ENCODE peak calls at places on chromosomes 11 and 22, in nine cellular contexts. One of them, this sample, is unnamed.

GRCh38 chr11:102488208-102488607 is 35.6 kb upstream of the TMEM123 start:
- DNase-seq in HCT116: no peak
- DNase-seq in transverse colon: no peak
- DNase-seq in tibial nerve: no peak
- DNase-seq in ovary: no peak
- DNase-seq in prostate gland: no peak
- DNase-seq in uterus: no peak
- DNase-seq in A549: no peak
- DNase-seq in body of pancreas: no peak
- DNase-seq in this sample: no peak

GRCh38 chr22:30436196-30436595 is 10.6 kb downstream of the MTFP1 start:
- DNase-seq in HCT116: no peak
- DNase-seq in uterus: no peak
- DNase-seq in A549: no peak
- DNase-seq in transverse colon: no peak
- DNase-seq in body of pancreas: no peak
- DNase-seq in tibial nerve: no peak
- DNase-seq in prostate gland: no peak
- DNase-seq in ovary: no peak
- DNase-seq in this sample: no peak

GRCh38 chr22:20583471-20583922 is 76.1 kb downstream of the MED15 start:
- DNase-seq in tibial nerve: no peak
- DNase-seq in prostate gland: no peak
- DNase-seq in uterus: no peak
- DNase-seq in HCT116: no peak
- DNase-seq in transverse colon: no peak
- DNase-seq in body of pancreas: no peak
- DNase-seq in ovary: no peak
- DNase-seq in A549: no peak
- DNase-seq in this sample: no peak

GRCh38 chr11:123300874-123301695 is 106.0 kb upstream of the CLMP start:
- DNase-seq in transverse colon: no peak
- DNase-seq in A549: no peak
- DNase-seq in ovary: no peak
- DNase-seq in body of pancreas: no peak
- DNase-seq in tibial nerve: no peak
- DNase-seq in uterus: no peak
- DNase-seq in HCT116: peak; percentile 63
- DNase-seq in prostate gland: no peak
- DNase-seq in this sample: no peak

GRCh38 chr11:43101113-43101512 is 210.7 kb upstream of the API5 start:
- DNase-seq in transverse colon: no peak
- DNase-seq in HCT116: no peak
- DNase-seq in uterus: no peak
- DNase-seq in ovary: no peak
- DNase-seq in prostate gland: no peak
- DNase-seq in A549: no peak
- DNase-seq in tibial nerve: no peak
- DNase-seq in body of pancreas: no peak
- DNase-seq in this sample: no peak

GRCh38 chr11:110621826-110622225 is 90.4 kb downstream of the ARHGAP20 start:
- DNase-seq in uterus: no peak
- DNase-seq in transverse colon: no peak
- DNase-seq in prostate gland: no peak
- DNase-seq in A549: no peak
- DNase-seq in body of pancreas: no peak
- DNase-seq in tibial nerve: no peak
- DNase-seq in HCT116: no peak
- DNase-seq in ovary: no peak
- DNase-seq in this sample: no peak

GRCh38 chr11:94717667-94718066 is 50.5 kb upstream of the AMOTL1 start:
- DNase-seq in HCT116: no peak
- DNase-seq in body of pancreas: no peak
- DNase-seq in prostate gland: no peak
- DNase-seq in uterus: no peak
- DNase-seq in ovary: no peak
- DNase-seq in tibial nerve: no peak
- DNase-seq in transverse colon: no peak
- DNase-seq in A549: no peak
- DNase-seq in this sample: no peak

GRCh38 chr22:30393322-30393680 is 3.5 kb upstream of the SEC14L2 start:
- DNase-seq in A549: no peak
- DNase-seq in prostate gland: no peak
- DNase-seq in ovary: no peak
- DNase-seq in transverse colon: no peak
- DNase-seq in HCT116: no peak
- DNase-seq in uterus: no peak
- DNase-seq in body of pancreas: no peak
- DNase-seq in tibial nerve: no peak
- DNase-seq in this sample: no peak

GRCh38 chr11:76543006-76543703 is 98.3 kb downstream of the EMSY start:
- DNase-seq in tibial nerve: no peak
- DNase-seq in HCT116: no peak
- DNase-seq in body of pancreas: no peak
- DNase-seq in A549: no peak
- DNase-seq in uterus: no peak
- DNase-seq in ovary: no peak
- DNase-seq in prostate gland: no peak
- DNase-seq in transverse colon: no peak
- DNase-seq in this sample: no peak

DNA sequence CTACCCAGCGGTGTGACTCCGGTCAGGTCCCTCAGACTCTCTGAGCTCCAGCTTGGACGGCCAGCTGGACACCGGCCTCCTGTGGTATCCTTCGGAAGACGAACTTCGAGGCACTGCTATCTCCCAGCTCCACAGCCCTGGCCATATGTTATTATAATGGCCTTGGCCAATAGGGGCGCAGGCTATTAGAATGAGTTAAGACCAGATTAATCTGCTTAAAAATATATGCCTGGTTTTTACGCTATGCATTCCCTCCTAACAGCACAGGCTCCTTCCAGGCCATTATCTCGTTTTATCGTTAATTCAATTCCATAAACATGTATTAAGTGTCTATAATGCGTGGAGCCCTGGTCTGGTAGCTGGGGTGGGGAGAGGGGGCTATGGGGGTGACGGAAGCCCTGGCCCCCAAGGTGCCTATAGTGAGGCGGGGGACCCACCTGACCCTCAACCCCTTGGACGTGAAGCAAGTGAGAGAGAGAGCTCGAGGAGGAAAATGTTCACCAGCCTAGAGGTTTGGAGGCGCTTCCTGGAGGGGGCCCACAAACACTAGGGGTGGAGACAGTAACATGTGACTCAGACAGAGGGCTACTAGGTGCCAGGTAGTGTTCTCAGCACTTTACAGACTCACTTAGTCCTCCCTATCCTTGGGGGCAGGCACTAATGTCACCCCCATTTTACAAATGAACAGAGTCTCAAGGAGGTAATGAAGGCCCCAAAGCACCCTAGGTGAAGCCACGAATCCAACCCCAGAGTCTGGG is 37.5 kb upstream of the TCF20 start:
- DNase-seq in body of pancreas: no peak
- DNase-seq in A549: no peak
- DNase-seq in uterus: no peak
- DNase-seq in prostate gland: no peak
- DNase-seq in transverse colon: no peak
- DNase-seq in HCT116: no peak
- DNase-seq in ovary: no peak
- DNase-seq in tibial nerve: no peak
- DNase-seq in this sample: no peak
- TF ChIP-seq POLR2A in body of pancreas: no peak
- TF ChIP-seq POLR2A in A549: no peak
- TF ChIP-seq POLR2A in uterus: no peak
- TF ChIP-seq POLR2A in prostate gland: no peak
- TF ChIP-seq POLR2A in transverse colon: no peak
- TF ChIP-seq POLR2A in HCT116: no peak
- TF ChIP-seq POLR2A in ovary: no peak
- TF ChIP-seq POLR2A in tibial nerve: no peak
- TF ChIP-seq POLR2A in this sample: no peak

GRCh38 chr11:125061237-125061636 is 1.9 kb upstream of the SLC37A2 start:
- DNase-seq in HCT116: no peak
- DNase-seq in ovary: peak; percentile 6
- DNase-seq in body of pancreas: no peak
- DNase-seq in transverse colon: no peak
- DNase-seq in uterus: no peak
- DNase-seq in tibial nerve: no peak
- DNase-seq in prostate gland: no peak
- DNase-seq in A549: no peak
- DNase-seq in this sample: no peak

GRCh38 chr11:125063429-125064043 is 431 bp downstream of the SLC37A2 start:
- DNase-seq in ovary: no peak
- DNase-seq in HCT116: no peak
- DNase-seq in uterus: no peak
- DNase-seq in A549: no peak
- DNase-seq in transverse colon: no peak
- DNase-seq in body of pancreas: no peak
- DNase-seq in prostate gland: no peak
- DNase-seq in tibial nerve: no peak
- DNase-seq in this sample: no peak

GRCh38 chr11:125064070-125064469 is 965 bp downstream of the SLC37A2 start:
- DNase-seq in A549: no peak
- DNase-seq in transverse colon: no peak
- DNase-seq in ovary: no peak
- DNase-seq in body of pancreas: no peak
- DNase-seq in HCT116: no peak
- DNase-seq in uterus: no peak
- DNase-seq in prostate gland: no peak
- DNase-seq in tibial nerve: no peak
- DNase-seq in this sample: no peak

GRCh38 chr11:125062196-125062930 is 742 bp upstream of the SLC37A2 start:
- DNase-seq in transverse colon: no peak
- DNase-seq in body of pancreas: no peak
- DNase-seq in ovary: no peak
- DNase-seq in A549: no peak
- DNase-seq in uterus: no peak
- DNase-seq in tibial nerve: no peak
- DNase-seq in prostate gland: no peak
- DNase-seq in HCT116: no peak
- DNase-seq in this sample: no peak

GRCh38 chr11:125062931-125063428 is at the start of gene SLC37A2:
- DNase-seq in transverse colon: peak; percentile 73
- DNase-seq in tibial nerve: peak; percentile 41
- DNase-seq in body of pancreas: peak; percentile 68
- DNase-seq in HCT116: no peak
- DNase-seq in ovary: peak; percentile 55
- DNase-seq in uterus: no peak
- DNase-seq in prostate gland: peak; percentile 52
- DNase-seq in A549: peak; percentile 44
- DNase-seq in this sample: peak; percentile 85
- H3K4me3 ChIP-seq in transverse colon: peak within 1 kb of the TSS; percentile 65
- H3K4me3 ChIP-seq in tibial nerve: peak within 1 kb of the TSS; percentile 44
- H3K4me3 ChIP-seq in body of pancreas: peak within 1 kb of the TSS; percentile 3
- H3K4me3 ChIP-seq in HCT116: peak within 1 kb of the TSS; percentile 68
- H3K4me3 ChIP-seq in ovary: peak within 1 kb of the TSS; percentile 59
- H3K4me3 ChIP-seq in uterus: peak within 1 kb of the TSS; percentile 53
- H3K4me3 ChIP-seq in prostate gland: peak within 1 kb of the TSS; percentile 45
- H3K4me3 ChIP-seq in A549: peak within 1 kb of the TSS; percentile 59
- H3K4me3 ChIP-seq in this sample: peak within 1 kb of the TSS; percentile 58

GRCh38 chr11:120211522-120212258 is 858 bp downstream of the OAF start:
- DNase-seq in A549: no peak
- DNase-seq in body of pancreas: no peak
- DNase-seq in prostate gland: no peak
- DNase-seq in ovary: no peak
- DNase-seq in uterus: no peak
- DNase-seq in tibial nerve: no peak
- DNase-seq in HCT116: no peak
- DNase-seq in transverse colon: no peak
- DNase-seq in this sample: no peak

GRCh38 chr11:120212926-120213325 is 2.1 kb downstream of the OAF start:
- DNase-seq in A549: no peak
- DNase-seq in HCT116: no peak
- DNase-seq in tibial nerve: no peak
- DNase-seq in body of pancreas: no peak
- DNase-seq in transverse colon: peak; percentile 86
- DNase-seq in ovary: no peak
- DNase-seq in uterus: no peak
- DNase-seq in prostate gland: no peak
- DNase-seq in this sample: no peak

GRCh38 chr11:120212259-120212888 is 1.5 kb downstream of the OAF start:
- DNase-seq in A549: no peak
- DNase-seq in HCT116: no peak
- DNase-seq in prostate gland: no peak
- DNase-seq in ovary: no peak
- DNase-seq in tibial nerve: no peak
- DNase-seq in uterus: no peak
- DNase-seq in transverse colon: no peak
- DNase-seq in body of pancreas: no peak
- DNase-seq in this sample: peak; percentile 86

GRCh38 chr11:120209750-120210650 is 832 bp upstream of the OAF start:
- DNase-seq in A549: no peak
- DNase-seq in HCT116: no peak
- DNase-seq in transverse colon: no peak
- DNase-seq in tibial nerve: no peak
- DNase-seq in body of pancreas: peak; percentile 47
- DNase-seq in ovary: no peak
- DNase-seq in uterus: no peak
- DNase-seq in prostate gland: no peak
- DNase-seq in this sample: no peak

DNA sequence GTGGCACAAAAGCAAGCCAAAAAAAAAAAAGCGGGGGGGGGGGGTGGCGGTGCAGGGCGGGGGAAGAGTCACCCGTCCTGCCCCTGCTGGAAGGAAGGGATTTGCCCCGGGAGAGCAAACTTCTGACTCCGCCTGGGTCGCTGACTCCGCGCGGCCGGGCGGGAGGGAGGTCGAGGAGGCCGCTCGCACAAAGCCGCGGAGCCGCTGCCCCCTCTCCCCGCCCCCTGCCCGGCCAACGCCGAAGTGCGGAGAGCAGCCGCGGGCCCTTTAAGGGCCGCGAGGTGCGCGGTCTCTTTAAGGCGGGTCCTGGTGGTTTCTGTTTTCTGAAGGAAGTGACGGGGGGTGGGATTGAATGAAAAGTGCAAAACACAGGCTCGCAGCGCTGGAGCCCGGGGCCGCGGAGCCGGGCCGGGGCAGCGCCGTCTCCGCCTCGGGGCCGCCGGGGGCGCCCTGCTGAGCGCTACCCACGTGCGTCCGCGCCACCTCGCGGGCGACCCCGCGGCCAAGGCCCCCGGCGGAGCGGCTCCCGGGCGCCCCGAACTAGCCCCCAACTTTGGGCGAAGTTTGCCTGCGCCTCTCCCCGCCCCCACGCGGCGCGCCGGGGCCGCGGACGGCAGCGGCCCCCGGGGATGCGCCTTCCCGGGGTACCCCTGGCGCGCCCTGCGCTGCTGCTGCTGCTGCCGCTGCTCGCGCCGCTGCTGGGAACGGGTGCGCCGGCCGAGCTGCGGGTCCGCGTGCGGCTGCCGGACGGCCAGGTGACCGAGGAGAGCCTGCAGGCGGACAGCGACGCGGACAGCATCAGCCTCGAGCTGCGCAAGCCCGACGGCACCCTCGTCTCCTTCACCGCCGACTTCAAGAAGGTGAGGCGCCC is at the start of gene OAF:
- DNase-seq in tibial nerve: peak; percentile 73
- DNase-seq in prostate gland: peak; percentile 50
- DNase-seq in uterus: peak; percentile 75
- DNase-seq in body of pancreas: peak; percentile 73
- DNase-seq in ovary: peak; percentile 76
- DNase-seq in transverse colon: peak; percentile 73
- DNase-seq in A549: peak; percentile 65
- DNase-seq in HCT116: peak; percentile 55
- DNase-seq in this sample: peak; percentile 87
- TF ChIP-seq POLR2A in tibial nerve: peak; percentile 52
- TF ChIP-seq POLR2A in prostate gland: peak; percentile 34
- TF ChIP-seq POLR2A in uterus: peak; percentile 55
- TF ChIP-seq POLR2A in body of pancreas: peak; percentile 54
- TF ChIP-seq POLR2A in ovary: peak; percentile 24
- TF ChIP-seq POLR2A in transverse colon: peak; percentile 51
- TF ChIP-seq POLR2A in A549: no peak
- TF ChIP-seq POLR2A in HCT116: peak; percentile 64
- TF ChIP-seq POLR2A in this sample: peak; percentile 93

GRCh38 chr22:44677299-44678244 is 24.4 kb upstream of the PRR5 start:
- DNase-seq in tibial nerve: no peak
- DNase-seq in prostate gland: no peak
- DNase-seq in transverse colon: no peak
- DNase-seq in uterus: no peak
- DNase-seq in body of pancreas: no peak
- DNase-seq in A549: no peak
- DNase-seq in ovary: no peak
- DNase-seq in HCT116: no peak
- DNase-seq in this sample: no peak
- H3K4me3 ChIP-seq in tibial nerve: no peak overlapping the region
- H3K4me3 ChIP-seq in prostate gland: no peak overlapping the region
- H3K4me3 ChIP-seq in transverse colon: peak overlapping the region; percentile 39
- H3K4me3 ChIP-seq in uterus: no peak overlapping the region
- H3K4me3 ChIP-seq in body of pancreas: no peak overlapping the region
- H3K4me3 ChIP-seq in A549: peak overlapping the region; percentile 48
- H3K4me3 ChIP-seq in ovary: no peak overlapping the region
- H3K4me3 ChIP-seq in HCT116: peak overlapping the region; percentile 45
- H3K4me3 ChIP-seq in this sample: peak overlapping the region; percentile 16

This sample was measured in right lobe of liver.